ENCODE peak calls at places on chromosomes 4 and X, in seven cellular contexts. N is breast epithelium, W is gastrocnemius medialis, B is PC-3, M is lower lobe of right lung, G is astrocyte, A is fibroblast of lung. I is an unnamed sample.

GRCh38 chrX:38513087-38513742 is 48.1 kb upstream of the TSPAN7 start:
- DNase-seq in N (no peak), W (peak; percentile 23), B (peak; percentile 10), M (no peak), G (no peak), A (no peak), I (no peak)

GRCh38 chr4:7161721-7162214 is 30.6 kb upstream of the SORCS2 start:
- DNase-seq in N (peak; percentile 54), W (peak; percentile 1), B (no peak), M (no peak), G (peak; percentile 73), A (peak; percentile 30), I (no peak)

GRCh38 chr4:107036602-107037151 is 564 bp upstream of the DKK2 start:
- DNase-seq in N (no peak), W (no peak), B (no peak), M (no peak), G (no peak), A (no peak), I (no peak)

GRCh38 chr4:10033191-10033881 is 12.0 kb upstream of the SLC2A9 start:
- DNase-seq in N (no peak), W (no peak), B (peak; percentile 8), M (no peak), G (peak; percentile 80), A (peak; percentile 23), I (no peak)

GRCh38 chr4:110211007-110211769 is 12.8 kb upstream of the ELOVL6 start:
- DNase-seq in N (no peak), W (no peak), B (peak; percentile 51), M (no peak), G (peak; percentile 33), A (peak; percentile 74), I (peak; percentile 22)

GRCh38 chr4:139633661-139634060 is 32.0 kb upstream of the MGST2 start:
- DNase-seq in N (no peak), W (no peak), B (peak; percentile 70), M (no peak), G (no peak), A (peak; percentile 43), I (no peak)

GRCh38 chrX:482702-483203 is 96.0 kb upstream of the PPP2R3B start:
- DNase-seq in N (no peak), W (no peak), B (no peak), M (no peak), G (no peak), A (no peak), I (no peak)

GRCh38 chr4:40908297-40908696 is 158.5 kb downstream of the NSUN7 start:
- DNase-seq in N (peak; percentile 29), W (no peak), B (peak; percentile 48), M (peak; percentile 71), G (no peak), A (no peak), I (no peak)

GRCh38 chr4:153152453-153153338 is 51.5 kb upstream of the TRIM2 start:
- DNase-seq in N (no peak), W (no peak), B (no peak), M (peak; percentile 63), G (peak; percentile 19), A (peak; percentile 41), I (peak; percentile 65)

GRCh38 chrX:72120798-72121197 is 10.9 kb downstream of the RTL5 start:
- DNase-seq in N (no peak), W (no peak), B (peak; percentile 40), M (no peak), G (peak; percentile 8), A (no peak), I (no peak)

GRCh38 chr4:104294811-104295210 is 199.9 kb downstream of the CXXC4 start:
- DNase-seq in N (no peak), W (no peak), B (no peak), M (no peak), G (no peak), A (no peak), I (no peak)

GRCh38 chr4:5126857-5127256 is 75.6 kb downstream of the STK32B start:
- DNase-seq in N (no peak), W (no peak), B (no peak), M (no peak), G (no peak), A (no peak), I (no peak)

GRCh38 chr4:149785686-149786431 is 29.8 kb downstream of the IQCM start:
- DNase-seq in N (no peak), W (no peak), B (peak; percentile 21), M (no peak), G (peak; percentile 64), A (peak; percentile 36), I (no peak)

GRCh38 chrX:133670394-133670793 is 255.1 kb upstream of the GPC4 start:
- DNase-seq in N (no peak), W (no peak), B (peak; percentile 72), M (no peak), G (peak; percentile 24), A (peak; percentile 63), I (no peak)

GRCh38 chrX:15384304-15384703 is at the start of gene VEGFD:
- DNase-seq in N (no peak), W (peak; percentile 35), B (no peak), M (no peak), G (peak; percentile 24), A (peak; percentile 90), I (no peak)

GRCh38 chrX:111337067-111337466 is 66.8 kb upstream of the CAPN6 start:
- DNase-seq in N (no peak), W (no peak), B (no peak), M (no peak), G (no peak), A (no peak), I (no peak)

GRCh38 chr4:101328063-101328602 is 19.2 kb downstream of the PPP3CA start:
- DNase-seq in N (no peak), W (no peak), B (no peak), M (no peak), G (no peak), A (no peak), I (no peak)

GRCh38 chr4:154126276-154126675 is 337.4 kb upstream of the SFRP2 start:
- DNase-seq in N (no peak), W (no peak), B (no peak), M (no peak), G (peak; percentile 51), A (no peak), I (no peak)

GRCh38 chr4:87422104-87423052 is at the start of gene NUDT9:
- DNase-seq in N (peak; percentile 89), W (peak; percentile 96), B (peak; percentile 89), M (peak; percentile 98), G (peak; percentile 97), A (peak; percentile 97), I (peak; percentile 85)

GRCh38 chr4:87426865-87427517 is 4.6 kb downstream of the NUDT9 start:
- DNase-seq in N (no peak), W (no peak), B (no peak), M (no peak), G (no peak), A (no peak), I (no peak)

GRCh38 chr4:87420431-87420830 is 1.9 kb upstream of the NUDT9 start:
- DNase-seq in N (no peak), W (no peak), B (no peak), M (no peak), G (no peak), A (no peak), I (no peak)

GRCh38 chr4:87425711-87426110 is 3.3 kb downstream of the NUDT9 start:
- DNase-seq in N (no peak), W (no peak), B (no peak), M (no peak), G (no peak), A (no peak), I (no peak)

GRCh38 chr4:87423313-87424031 is 1.1 kb downstream of the NUDT9 start:
- DNase-seq in N (no peak), W (no peak), B (no peak), M (no peak), G (no peak), A (peak; percentile 30), I (no peak)
- TF ChIP-seq CTCF in N (no peak), W (no peak), B (peak; percentile 18), M (no peak), G (no peak), A (no peak), I (no peak)

GRCh38 chrX:9354918-9355317 is 109.9 kb upstream of the TBL1X start:
- DNase-seq in N (no peak), W (no peak), B (no peak), M (no peak), G (no peak), A (no peak), I (no peak)

GRCh38 chrX:9351112-9351511 is 113.7 kb upstream of the TBL1X start:
- DNase-seq in N (no peak), W (no peak), B (no peak), M (no peak), G (no peak), A (no peak), I (no peak)

GRCh38 chrX:9355739-9356138 is 109.1 kb upstream of the TBL1X start:
- DNase-seq in N (no peak), W (no peak), B (no peak), M (no peak), G (no peak), A (no peak), I (no peak)

GRCh38 chrX:9352243-9352642 is 112.6 kb upstream of the TBL1X start:
- DNase-seq in N (no peak), W (no peak), B (no peak), M (no peak), G (no peak), A (no peak), I (no peak)

GRCh38 chrX:9352683-9353430 is 112.0 kb upstream of the TBL1X start:
- DNase-seq in N (no peak), W (peak; percentile 20), B (peak; percentile 39), M (peak; percentile 55), G (peak; percentile 69), A (peak; percentile 80), I (peak; percentile 6)
- H3K27ac ChIP-seq in N (no peak overlapping the region), W (no peak overlapping the region), B (peak overlapping the region; percentile 76), M (peak overlapping the region; percentile 18), G (no peak overlapping the region), A (peak overlapping the region; percentile 27), I (no peak overlapping the region)

GRCh38 chrX:62931625-62932024 is 419.5 kb downstream of the SPIN4 start:
- DNase-seq in N (no peak), W (no peak), B (no peak), M (no peak), G (no peak), A (no peak), I (no peak)
- H3K9me3 ChIP-seq in N (no peaks in the 10 kb centered on the region), W (no peaks in the 10 kb centered on the region), B (no peaks in the 10 kb centered on the region), M (no peaks in the 10 kb centered on the region), G (no peaks in the 10 kb centered on the region), A (no peaks in the 10 kb centered on the region), I (peaks cover 5% of the 10 kb centered on the region)

DNA sequence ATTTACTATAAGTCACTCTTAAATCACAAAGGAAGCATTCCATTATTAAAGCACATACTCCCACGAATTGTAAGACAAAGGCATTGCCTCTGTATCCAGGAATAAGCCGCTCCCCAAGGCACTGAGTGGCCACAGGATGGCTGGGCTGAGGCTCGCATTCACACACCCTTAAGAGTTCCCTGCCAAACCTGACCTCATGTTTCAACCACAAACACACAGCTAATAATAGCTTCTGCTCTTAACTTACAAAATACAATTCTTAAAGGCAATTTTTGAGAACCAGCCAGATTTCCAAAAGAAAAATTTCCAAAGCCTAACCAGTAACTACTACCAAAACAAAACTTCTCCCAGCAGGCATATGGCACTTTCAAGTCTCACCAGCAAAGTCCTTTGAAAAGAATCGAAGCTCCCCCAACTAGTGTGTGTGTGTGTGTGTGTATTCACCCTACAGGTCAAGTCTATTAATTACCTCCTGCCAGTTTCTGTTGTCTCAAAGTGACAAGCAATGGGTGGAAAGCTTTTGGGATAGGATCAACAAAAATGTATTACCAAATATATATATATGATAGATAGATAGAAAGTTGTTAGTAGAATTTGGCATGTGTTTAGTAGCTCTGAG is 36.0 kb downstream of the ARHGAP6 start:
- DNase-seq in N (peak; percentile 41), W (peak; percentile 62), B (peak; percentile 33), M (peak; percentile 41), G (peak; percentile 87), A (peak; percentile 92), I (no peak)
- TF ChIP-seq CTCF in N (no peak), W (no peak), B (no peak), M (no peak), G (no peak), A (no peak), I (no peak)

GRCh38 chr4:155794589-155794988 is 35.8 kb downstream of the GUCY1B1 start:
- DNase-seq in N (no peak), W (no peak), B (no peak), M (no peak), G (no peak), A (no peak), I (no peak)
- H3K27ac ChIP-seq in N (no peak overlapping the region), W (no peak overlapping the region), B (no peak overlapping the region), M (no peak overlapping the region), G (no peak overlapping the region), A (no peak overlapping the region), I (no peak overlapping the region)

I was measured in CD4-positive, alpha-beta T cell.